ENCODE peak calls at places on chromosomes 5 and 9, in five cellular contexts. R is SK-N-SH, F is HepG2, W is K562, Y is GM12878. N is an unnamed sample.

GRCh38 chr5:56169281-56169680 is 63.8 kb downstream of the ANKRD55 start:
- DNase-seq in R (no peak), F (no peak), W (no peak), Y (no peak), N (no peak)

GRCh38 chr9:127505396-127506116 is 54.2 kb downstream of the LRSAM1 start:
- DNase-seq in R (peak; percentile 83), F (peak; percentile 35), W (peak; percentile 56), Y (no peak), N (peak; percentile 62)

GRCh38 chr9:131660466-131661405 is 79.1 kb downstream of the RAPGEF1 start:
- DNase-seq in R (no peak), F (no peak), W (no peak), Y (no peak), N (no peak)

GRCh38 chr5:169460123-169460522 is 123.5 kb upstream of the SPDL1 start:
- DNase-seq in R (no peak), F (no peak), W (no peak), Y (no peak), N (no peak)

GRCh38 chr5:93621340-93621872 is 38.4 kb downstream of the NR2F1 start:
- DNase-seq in R (peak; percentile 88), F (peak; percentile 20), W (no peak), Y (no peak), N (peak; percentile 58)

GRCh38 chr5:34415559-34416198 is 240.4 kb upstream of the RAI14 start:
- DNase-seq in R (no peak), F (no peak), W (no peak), Y (peak; percentile 23), N (no peak)

GRCh38 chr5:181188700-181189362 is 16.2 kb downstream of the TRIM7 start:
- DNase-seq in R (peak; percentile 47), F (peak; percentile 57), W (peak; percentile 37), Y (peak; percentile 85), N (peak; percentile 55)

GRCh38 chr5:87831499-87831898 is 418.8 kb upstream of the CCNH start:
- DNase-seq in R (no peak), F (no peak), W (no peak), Y (no peak), N (no peak)

GRCh38 chr9:115415450-115415849 is 297.5 kb upstream of the TNC start:
- DNase-seq in R (no peak), F (no peak), W (no peak), Y (no peak), N (no peak)

GRCh38 chr5:92969781-92970237 is 611.2 kb downstream of the NR2F1-AS1 start:
- DNase-seq in R (no peak), F (peak; percentile 98), W (no peak), Y (no peak), N (no peak)

GRCh38 chr5:132134384-132134783 is 60.8 kb downstream of the CSF2 start:
- DNase-seq in R (peak; percentile 8), F (peak; percentile 15), W (no peak), Y (no peak), N (peak; percentile 20)

GRCh38 chr5:43191740-43192557 is at the start of gene NIM1K:
- DNase-seq in R (peak; percentile 91), F (peak; percentile 58), W (no peak), Y (no peak), N (peak; percentile 65)

GRCh38 chr9:95511232-95511951 is 5.4 kb downstream of the PTCH1 start:
- DNase-seq in R (no peak), F (peak; percentile 48), W (no peak), Y (no peak), N (peak; percentile 40)

GRCh38 chr9:421896-422295 is 207.2 kb downstream of the DOCK8 start:
- DNase-seq in R (no peak), F (no peak), W (no peak), Y (no peak), N (no peak)

GRCh38 chr9:111857555-111858211 is 38.9 kb upstream of the UGCG start:
- DNase-seq in R (no peak), F (no peak), W (no peak), Y (no peak), N (no peak)

GRCh38 chr9:6567140-6567591 is 78.4 kb downstream of the GLDC start:
- DNase-seq in R (no peak), F (no peak), W (peak; percentile 9), Y (no peak), N (no peak)

GRCh38 chr9:28808042-28808441 is 1234.8 kb upstream of the C9orf72 start:
- DNase-seq in R (peak; percentile 48), F (no peak), W (no peak), Y (no peak), N (no peak)

GRCh38 chr5:132866342-132867045 is at the start of the genes GDF9 and UQCRQ:
- DNase-seq in R (peak; percentile 96), F (peak; percentile 100), W (peak; percentile 98), Y (peak; percentile 98), N (peak; percentile 93)

GRCh38 chr5:170302729-170303501 is 5.3 kb upstream of the LCP2 start:
- DNase-seq in R (no peak), F (no peak), W (peak; percentile 56), Y (peak; percentile 68), N (no peak)

GRCh38 chr9:91256235-91256634 is 105.5 kb downstream of the AUH start:
- DNase-seq in R (no peak), F (no peak), W (no peak), Y (no peak), N (no peak)

GRCh38 chr9:91248707-91249106 is 113.0 kb downstream of the AUH start:
- DNase-seq in R (no peak), F (no peak), W (no peak), Y (no peak), N (no peak)

GRCh38 chr9:91255327-91255726 is 106.4 kb downstream of the AUH start:
- DNase-seq in R (no peak), F (no peak), W (no peak), Y (no peak), N (no peak)

GRCh38 chr9:91258448-91258847 is 103.3 kb downstream of the AUH start:
- DNase-seq in R (no peak), F (no peak), W (no peak), Y (no peak), N (no peak)

GRCh38 chr9:91253488-91253887 is 108.2 kb downstream of the AUH start:
- DNase-seq in R (no peak), F (peak; percentile 7), W (peak; percentile 54), Y (no peak), N (no peak)
- TF ChIP-seq FOXM1 in R (no peak), F (no peak), W (no peak), Y (no peak), N (no peak)

GRCh38 chr5:178289438-178289837 is 56.8 kb upstream of the PHYKPL start:
- DNase-seq in R (no peak), F (no peak), W (no peak), Y (no peak), N (no peak)

GRCh38 chr5:178287791-178288105 is 55.1 kb upstream of the PHYKPL start:
- DNase-seq in R (no peak), F (no peak), W (no peak), Y (no peak), N (no peak)

GRCh38 chr5:178290376-178290775 is 57.8 kb upstream of the PHYKPL start:
- DNase-seq in R (no peak), F (no peak), W (no peak), Y (no peak), N (no peak)

GRCh38 chr5:178287091-178287790 is 54.6 kb upstream of the PHYKPL start:
- DNase-seq in R (no peak), F (no peak), W (no peak), Y (no peak), N (no peak)

DNA sequence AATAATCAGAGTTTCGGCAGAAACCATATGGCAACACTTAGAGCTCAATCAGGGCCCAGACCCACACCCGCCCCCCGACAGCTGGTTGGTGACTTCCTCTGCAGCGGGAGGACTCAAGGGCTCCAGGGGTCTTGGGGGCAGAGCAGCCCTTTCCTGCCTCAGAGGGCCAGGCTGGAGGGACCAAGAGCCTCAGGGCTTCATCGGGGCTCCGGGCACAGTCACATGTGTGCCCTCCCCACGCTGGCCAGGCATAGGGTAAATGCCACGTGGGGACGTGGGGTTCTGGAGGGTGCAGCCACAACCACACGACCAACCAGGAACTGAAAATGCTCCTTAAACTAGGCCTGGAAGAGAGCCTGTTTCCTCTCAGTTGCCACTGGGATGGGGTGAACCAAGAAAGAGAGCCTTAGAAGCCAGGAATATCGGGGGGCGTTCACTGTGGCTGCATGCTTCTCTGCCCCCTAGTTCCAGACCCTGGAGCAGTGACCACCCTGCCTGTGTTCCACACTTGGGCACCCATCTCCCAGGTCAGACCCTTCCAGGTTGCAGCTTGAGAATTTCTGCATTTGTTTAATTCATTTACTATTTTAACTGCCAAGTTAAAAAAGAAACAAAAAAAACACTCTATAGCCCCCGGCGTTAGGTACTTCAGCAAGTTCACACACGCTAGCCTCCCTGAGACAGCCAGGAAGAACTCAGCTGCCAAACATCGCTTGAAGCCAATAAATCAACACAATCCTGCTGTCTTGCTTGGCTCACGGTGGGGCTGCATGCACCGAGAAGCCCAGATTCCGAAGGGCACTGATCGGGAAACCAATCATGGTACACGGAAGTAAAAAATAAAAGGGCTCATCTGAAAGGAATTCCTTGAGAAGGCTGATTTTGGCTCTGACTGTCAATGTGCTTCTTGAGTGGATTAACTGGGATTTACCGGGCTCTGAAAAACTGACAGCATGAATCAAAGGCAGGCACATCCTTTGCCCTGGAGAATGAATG is 56.1 kb upstream of the PHYKPL start:
- DNase-seq in R (no peak), F (no peak), W (no peak), Y (no peak), N (no peak)
- TF ChIP-seq FOXM1 in R (no peak), F (no peak), W (no peak), Y (no peak), N (no peak)

GRCh38 chr5:157219491-157220271 is 39.0 kb downstream of the ITK start:
- DNase-seq in R (no peak), F (no peak), W (no peak), Y (peak; percentile 50), N (no peak)
- TF ChIP-seq FOXM1 in R (no peak), F (no peak), W (no peak), Y (peak; percentile 95), N (no peak)

GRCh38 chr9:33185406-33185805 is 18.3 kb upstream of the B4GALT1 start:
- DNase-seq in R (no peak), F (no peak), W (no peak), Y (no peak), N (no peak)

GRCh38 chr9:33185858-33186257 is 18.7 kb upstream of the B4GALT1 start:
- DNase-seq in R (no peak), F (no peak), W (no peak), Y (no peak), N (no peak)

GRCh38 chr9:33186457-33187168 is 19.5 kb upstream of the B4GALT1 start:
- DNase-seq in R (no peak), F (no peak), W (no peak), Y (no peak), N (no peak)

GRCh38 chr9:33189331-33189731 is 22.2 kb upstream of the B4GALT1 start:
- DNase-seq in R (no peak), F (no peak), W (no peak), Y (no peak), N (no peak)

DNA sequence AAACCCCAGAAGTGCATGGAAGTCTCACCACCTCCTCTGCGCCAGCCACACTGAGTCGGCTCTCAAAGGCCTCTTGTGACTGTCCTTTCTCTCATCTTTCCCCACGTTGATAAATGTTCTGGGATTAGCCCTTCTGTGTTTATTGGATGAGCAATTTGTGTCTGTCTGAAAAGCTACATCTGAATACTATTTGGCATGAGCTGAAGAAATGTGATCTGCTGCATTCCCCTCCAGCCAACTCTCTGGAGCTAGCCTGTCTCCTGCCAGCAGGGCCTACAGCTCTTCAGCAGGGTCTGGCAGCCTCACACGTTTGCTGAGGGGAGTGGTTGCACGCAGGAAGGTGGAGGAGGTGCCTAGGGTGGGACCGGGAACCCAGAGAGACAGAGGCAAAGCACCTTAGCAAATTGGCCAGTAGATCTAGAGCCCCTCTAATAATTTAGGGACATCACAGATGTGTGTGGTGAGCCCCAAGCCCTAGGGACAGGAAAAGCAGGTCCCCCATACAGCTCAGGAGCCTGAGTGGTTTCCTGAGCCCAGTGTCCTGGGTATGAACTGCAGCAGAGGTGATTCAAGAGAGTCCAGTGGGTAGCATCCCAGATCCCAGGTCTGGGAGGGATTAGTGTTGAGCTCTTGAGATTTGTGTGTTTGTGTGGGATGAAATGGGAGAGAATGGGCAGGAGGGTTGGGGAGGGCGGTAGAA is 20.5 kb upstream of the B4GALT1 start:
- DNase-seq in R (no peak), F (no peak), W (no peak), Y (no peak), N (no peak)
- TF ChIP-seq FOXM1 in R (no peak), F (no peak), W (no peak), Y (no peak), N (no peak)